ENCODE peak calls at places on chromosomes 13 and 19, in nine cellular contexts. E, K, L, S, V, I, X, C and R are unnamed samples.

GRCh38 chr13:68099616-68100015 is 869.5 kb upstream of the PCDH9 start:
- DNase-seq in S (peak), V (no peak), E (no peak), L (peak), C (no peak), K (peak), I (peak), X (peak), R (no peak)

GRCh38 chr19:28711401-28711800 is 501.6 kb downstream of the UQCRFS1 start:
- DNase-seq in K (no peak), I (no peak), V (no peak), S (no peak), L (no peak), C (no peak), E (no peak), X (no peak), R (no peak)

GRCh38 chr13:40503966-40504591 is 162.4 kb downstream of the FOXO1 start:
- DNase-seq in K (peak), L (no peak), E (no peak), C (no peak), S (peak), X (peak), V (no peak), I (peak), R (peak)

GRCh38 chr19:1864480-1865171 is 1.2 kb upstream of the KLF16 start:
- DNase-seq in V (no peak), K (peak), E (peak), I (no peak), L (no peak), X (peak), S (peak), C (peak), R (peak)

GRCh38 chr13:51957377-51958216 is 53.7 kb downstream of the ATP7B start:
- DNase-seq in L (no peak), I (no peak), E (no peak), C (peak), K (no peak), S (no peak), V (peak), X (no peak), R (no peak)

GRCh38 chr19:2983351-2984195 is 6.2 kb downstream of the TLE6 start:
- DNase-seq in I (peak), L (no peak), K (peak), V (peak), E (no peak), X (peak), S (peak), C (peak), R (peak)

GRCh38 chr13:48295271-48295670 is 8.3 kb upstream of the RB1 start:
- DNase-seq in S (no peak), K (no peak), X (no peak), L (no peak), I (no peak), C (no peak), E (no peak), V (no peak), R (no peak)

GRCh38 chr19:41409288-41409687 is 11.7 kb downstream of the BCKDHA start:
- DNase-seq in L (peak), E (no peak), K (peak), V (no peak), I (peak), S (peak), C (no peak), X (peak), R (peak)

GRCh38 chr13:49997935-49998334 is 1.1 kb downstream of the TRIM13 start:
- DNase-seq in S (peak), I (peak), L (no peak), K (peak), X (no peak), E (no peak), C (no peak), V (no peak), R (peak)

GRCh38 chr13:34993470-34993869 is 51.4 kb downstream of the NBEA start:
- DNase-seq in E (no peak), S (no peak), I (no peak), X (no peak), C (no peak), L (no peak), K (peak), V (no peak), R (no peak)

GRCh38 chr13:100510208-100510997 is 78.2 kb downstream of the GGACT start:
- DNase-seq in L (no peak), E (no peak), I (no peak), X (no peak), V (no peak), S (no peak), C (no peak), K (no peak), R (no peak)

GRCh38 chr19:1748703-1749341 is 4.5 kb upstream of the ONECUT3 start:
- DNase-seq in E (no peak), V (no peak), K (no peak), L (no peak), I (no peak), X (no peak), C (no peak), S (no peak), R (no peak)

GRCh38 chr13:45206340-45206739 is 5.5 kb upstream of the KCTD4 start:
- DNase-seq in V (no peak), K (peak), L (peak), X (peak), I (peak), S (peak), C (no peak), E (no peak), R (peak)

GRCh38 chr13:67238277-67238859 is 8.2 kb upstream of the PCDH9 start:
- DNase-seq in X (peak), C (no peak), K (peak), V (no peak), S (peak), I (peak), E (peak), L (peak), R (peak)

GRCh38 chr19:39316627-39317321 is 3.9 kb downstream of the LRFN1 start:
- DNase-seq in K (no peak), S (no peak), E (no peak), X (no peak), V (no peak), L (no peak), I (no peak), C (no peak), R (no peak)

GRCh38 chr13:38348890-38349289 is 761 bp upstream of the UFM1 start:
- DNase-seq in E (peak), K (peak), X (peak), S (peak), L (no peak), V (no peak), I (peak), C (peak), R (peak)

GRCh38 chr19:18223860-18224524 is 2.2 kb downstream of the PDE4C start:
- DNase-seq in E (no peak), I (no peak), S (no peak), K (peak), C (peak), V (no peak), L (peak), X (no peak), R (no peak)

GRCh38 chr13:27919299-27919933 is 384 bp upstream of the PDX1 start:
- DNase-seq in I (no peak), E (no peak), L (peak), X (peak), V (no peak), S (no peak), C (no peak), K (no peak), R (no peak)

GRCh38 chr19:39814595-39814994 is 19.4 kb downstream of the DYRK1B start:
- DNase-seq in E (no peak), S (no peak), K (no peak), I (no peak), X (no peak), V (no peak), C (no peak), L (no peak), R (no peak)

GRCh38 chr19:18928018-18928805 is 8.7 kb downstream of the DDX49 start:
- DNase-seq in K (no peak), S (no peak), C (no peak), X (no peak), V (no peak), I (no peak), E (no peak), L (no peak), R (no peak)

GRCh38 chr13:31835932-31836331 is 96.6 kb downstream of the RXFP2 start:
- DNase-seq in K (peak), S (peak), C (no peak), X (peak), L (no peak), V (no peak), E (no peak), I (peak), R (peak)

GRCh38 chr13:113884821-113885220 is 20.9 kb upstream of the GAS6 start:
- DNase-seq in K (no peak), V (no peak), E (no peak), L (no peak), S (no peak), X (no peak), I (no peak), C (no peak), R (no peak)

GRCh38 chr19:3282155-3282554 is 57.7 kb downstream of the CELF5 start:
- DNase-seq in K (no peak), S (no peak), C (no peak), V (no peak), E (no peak), L (no peak), I (no peak), X (no peak), R (no peak)

GRCh38 chr13:76067850-76068249 is 431.7 kb downstream of the LMO7 start:
- DNase-seq in C (no peak), I (no peak), X (no peak), S (no peak), V (no peak), K (no peak), E (no peak), L (no peak), R (no peak)

GRCh38 chr13:51339952-51340732 is 651 bp downstream of the SERPINE3 start:
- DNase-seq in X (no peak), S (no peak), E (no peak), L (no peak), C (no peak), K (peak), V (no peak), I (no peak), R (no peak)

GRCh38 chr13:31195616-31196015 is 4.2 kb upstream of the B3GLCT start:
- DNase-seq in C (no peak), V (no peak), S (no peak), K (no peak), L (no peak), I (no peak), E (no peak), X (no peak), R (no peak)

GRCh38 chr19:13022111-13022858 is 27.0 kb downstream of the NFIX start:
- DNase-seq in V (peak), L (no peak), E (no peak), S (peak), I (peak), X (no peak), C (no peak), K (no peak), R (peak)

GRCh38 chr19:45676851-45677263 is 8.8 kb downstream of the GIPR start:
- DNase-seq in V (no peak), S (no peak), E (peak), C (peak), I (no peak), L (no peak), K (no peak), X (no peak), R (no peak)
- H3K4me3 ChIP-seq in V (peak), S (no peak), E (peak), C (peak), I (peak), L (peak), K (peak), X (peak), R (peak)

DNA sequence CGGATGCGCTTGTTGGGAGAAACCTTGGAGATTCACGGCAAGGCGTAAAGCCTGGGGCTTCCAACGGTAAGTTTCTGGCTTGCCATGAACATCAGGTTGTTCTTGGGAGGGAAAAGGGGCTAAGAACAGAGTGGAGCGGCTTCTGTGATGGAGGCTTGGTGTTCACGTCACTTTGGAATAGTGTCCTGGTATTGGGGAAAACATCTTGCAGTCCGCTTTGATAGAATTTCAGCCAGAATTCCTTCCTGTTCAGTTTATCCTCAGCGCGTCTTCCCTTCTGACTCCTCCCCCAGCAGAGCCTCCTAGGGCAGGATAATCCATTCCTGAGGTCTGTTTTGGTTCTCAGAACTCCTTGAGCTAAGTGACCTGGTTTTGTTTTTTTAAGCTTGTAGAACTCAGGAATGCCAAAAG is 2.0 kb downstream of the KCTD15 start:
- DNase-seq in V (no peak), E (no peak), C (no peak), K (no peak), X (peak), L (no peak), I (peak), S (no peak), R (peak)
- H3K4me3 ChIP-seq in V (peak), E (no peak), C (peak), K (no peak), X (peak), L (no peak), I (peak), S (peak), R (peak)

DNA sequence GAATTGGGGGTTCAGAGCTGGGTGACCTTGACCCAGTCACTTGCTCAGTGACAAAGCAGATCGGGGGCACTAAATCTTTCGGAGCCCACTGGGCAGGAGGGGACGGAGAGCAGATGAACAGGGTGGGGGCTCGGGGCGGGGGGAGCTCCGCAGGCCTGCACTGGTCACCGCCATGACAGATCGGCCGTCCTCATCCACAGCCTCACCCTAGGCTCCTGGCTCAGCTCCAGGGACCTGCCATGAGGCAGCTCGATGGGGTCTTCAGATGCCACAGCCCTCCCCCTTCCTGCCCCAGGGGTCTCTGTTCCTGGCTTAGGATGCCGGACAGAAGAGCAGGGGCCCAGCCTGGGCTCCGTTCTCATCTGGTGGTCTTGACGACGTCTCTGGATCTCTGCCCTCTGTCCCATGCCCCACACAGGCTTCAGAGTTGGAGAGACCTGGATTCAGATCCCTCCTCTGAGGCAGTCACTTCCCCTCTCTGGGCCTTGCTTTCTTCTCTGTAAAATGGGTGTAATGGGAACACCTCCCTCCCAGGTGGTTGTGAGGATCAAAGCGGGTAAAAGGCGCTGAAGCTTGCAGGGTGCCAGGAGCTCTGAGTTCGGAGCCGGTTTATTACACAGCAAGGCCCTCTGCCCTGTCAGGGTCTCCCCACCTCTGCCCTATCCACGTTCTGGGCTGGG is 3.0 kb downstream of the KDM4B start:
- DNase-seq in C (no peak), L (no peak), X (no peak), V (no peak), I (no peak), E (no peak), K (no peak), S (no peak), R (no peak)
- H3K4me3 ChIP-seq in C (no peak), L (peak), X (peak), V (peak), I (no peak), E (no peak), K (peak), S (peak), R (peak)

GRCh38 chr19:15468675-15469512 is 4.5 kb upstream of the RASAL3 start:
- DNase-seq in L (no peak), V (no peak), C (no peak), I (no peak), K (no peak), X (no peak), S (no peak), E (no peak), R (no peak)
- H3K4me3 ChIP-seq in L (no peak), V (no peak), C (peak), I (no peak), K (no peak), X (no peak), S (no peak), E (no peak), R (no peak)

GRCh38 chr19:6530385-6531162 is at the start of gene TNFSF9:
- DNase-seq in K (peak), S (peak), V (peak), E (peak), X (peak), C (peak), I (peak), L (peak), R (peak)

GRCh38 chr19:6531163-6531955 is 533 bp downstream of the TNFSF9 start:
- DNase-seq in C (no peak), V (no peak), X (no peak), E (no peak), I (no peak), S (no peak), K (no peak), L (no peak), R (no peak)

GRCh38 chr19:6532244-6532999 is 1.6 kb downstream of the TNFSF9 start:
- DNase-seq in K (no peak), X (no peak), E (no peak), L (no peak), S (no peak), C (no peak), V (no peak), I (no peak), R (no peak)

GRCh38 chr19:6533000-6533328 is 2.1 kb downstream of the TNFSF9 start:
- DNase-seq in S (no peak), I (no peak), L (no peak), K (no peak), X (no peak), E (no peak), C (no peak), V (no peak), R (no peak)

GRCh38 chr19:6531956-6532243 is 1.1 kb downstream of the TNFSF9 start:
- DNase-seq in C (no peak), X (no peak), I (no peak), L (no peak), K (no peak), E (no peak), S (no peak), V (no peak), R (no peak)
- H3K4me3 ChIP-seq in C (peak), X (peak), I (no peak), L (peak), K (peak), E (peak), S (peak), V (peak), R (peak)

DNA sequence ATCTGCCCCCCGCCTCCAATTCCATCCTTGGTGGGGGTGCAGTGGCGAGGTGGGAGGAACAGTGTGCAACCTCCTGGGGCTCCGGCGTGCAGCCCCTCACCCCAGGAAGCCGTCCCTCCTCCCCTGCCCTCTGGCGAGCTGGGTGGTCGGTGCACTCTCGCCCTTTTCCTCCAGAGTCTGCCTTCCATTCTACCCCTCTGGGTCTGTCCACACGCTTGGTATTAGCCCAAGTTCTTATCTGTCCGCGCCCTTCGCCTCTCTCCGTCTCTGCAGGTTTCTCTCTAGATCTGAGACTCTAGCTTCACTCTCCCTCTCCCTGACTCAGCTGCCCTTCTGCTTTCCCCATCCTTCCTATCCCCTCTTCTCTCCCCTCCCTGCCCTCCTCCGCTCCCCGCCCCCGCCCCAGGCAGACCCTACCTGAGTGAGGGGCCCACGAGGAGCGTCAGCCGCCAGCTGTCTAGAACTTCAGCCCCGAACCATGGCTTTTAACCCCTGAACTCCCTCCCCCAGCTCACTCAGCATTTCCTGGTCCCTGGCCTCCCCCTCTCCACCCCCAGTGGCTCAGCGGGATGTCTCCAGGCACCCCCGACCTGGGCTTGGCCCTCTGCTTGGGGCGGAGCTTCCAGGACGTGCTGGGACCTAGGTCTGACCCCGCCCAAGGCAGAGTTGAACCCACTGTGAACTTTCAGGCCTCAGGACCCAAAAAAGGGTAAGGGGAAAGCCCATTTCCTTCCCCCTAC is 499 bp upstream of the KLK13 start:
- DNase-seq in I (no peak), E (no peak), V (no peak), K (no peak), S (no peak), C (no peak), L (no peak), X (no peak), R (no peak)
- H3K4me3 ChIP-seq in I (no peak), E (no peak), V (no peak), K (no peak), S (peak), C (peak), L (peak), X (no peak), R (no peak)

DNA sequence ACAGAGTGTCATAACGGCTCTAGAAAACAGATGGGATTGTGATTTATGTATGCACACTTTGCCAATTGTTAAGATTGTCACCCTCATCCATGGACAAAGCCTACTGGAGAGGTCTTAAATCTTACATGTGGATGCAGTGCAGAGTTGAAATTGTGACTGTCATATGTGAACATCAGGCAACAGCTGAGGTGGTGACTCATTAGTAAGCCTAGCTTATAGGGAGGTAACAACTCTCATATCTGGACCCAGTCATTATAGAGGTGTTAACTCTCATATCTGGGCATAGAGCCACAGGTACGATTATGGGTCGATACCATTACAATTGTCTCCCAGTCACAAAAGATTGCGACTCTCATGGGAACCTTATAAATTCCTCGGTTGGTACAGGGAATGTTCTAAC is 29.8 kb upstream of the ZNF254 start:
- DNase-seq in X (no peak), K (no peak), I (no peak), E (no peak), V (no peak), C (no peak), S (no peak), L (no peak), R (no peak)
- H3K4me3 ChIP-seq in X (no peak), K (no peak), I (no peak), E (no peak), V (no peak), C (no peak), S (no peak), L (no peak), R (no peak)

GRCh38 chr19:55092423-55093318 is 17.0 kb downstream of the EPS8L1 start:
- DNase-seq in E (no peak), V (no peak), K (no peak), X (no peak), C (no peak), I (no peak), L (no peak), S (no peak), R (no peak)
- H3K4me3 ChIP-seq in E (no peak), V (no peak), K (no peak), X (no peak), C (no peak), I (no peak), L (no peak), S (no peak), R (no peak)

GRCh38 chr19:57820599-57820998 is 5.9 kb upstream of the ZNF552 start:
- DNase-seq in C (no peak), I (no peak), L (no peak), K (no peak), V (no peak), X (no peak), E (no peak), S (no peak), R (no peak)
- H3K4me3 ChIP-seq in C (peak), I (peak), L (peak), K (peak), V (peak), X (peak), E (peak), S (peak), R (peak)

DNA sequence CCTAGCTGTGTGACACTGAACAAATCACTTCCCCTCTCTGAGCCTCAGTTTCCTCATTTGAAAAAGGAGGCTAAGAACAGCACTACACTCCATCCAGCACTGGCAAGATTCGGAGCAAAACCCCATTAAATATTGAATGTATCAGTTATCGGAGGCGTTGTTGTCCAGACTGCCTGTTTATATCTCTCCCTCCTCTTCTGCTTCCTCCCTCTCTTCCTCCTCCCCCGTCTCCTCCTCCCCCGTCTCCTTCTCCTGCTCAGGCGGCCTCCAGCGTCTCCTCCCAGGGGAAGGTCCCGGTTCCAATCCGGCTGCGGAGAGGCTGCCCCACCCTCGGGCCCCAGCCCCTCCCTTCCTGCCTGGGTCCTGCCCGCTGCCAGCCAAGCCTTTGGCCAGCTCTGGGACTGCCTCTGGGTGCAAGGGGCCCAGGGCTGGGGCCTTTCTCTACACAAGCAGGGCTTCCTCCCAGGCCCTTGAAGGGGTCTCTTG is 2.0 kb downstream of the RRAS start:
- DNase-seq in E (no peak), K (peak), X (peak), I (peak), V (no peak), S (peak), C (peak), L (no peak), R (peak)
- H3K4me3 ChIP-seq in E (no peak), K (peak), X (peak), I (peak), V (no peak), S (peak), C (peak), L (peak), R (peak)